ENCODE peak calls at places on chromosomes 7 and 10, in five cellular contexts. B is AG04450, U is IMR-90, V is cardiac muscle cell, O is Peyer's patch. E is an unnamed sample. For H3K9me3, the result is how much of the 10 kb centered on the place peaks cover.

GRCh38 chr7:155807805-155808550 is 4.3 kb downstream of the SHH start:
- DNase-seq in O (no peak), B (no peak), V (no peak), U (no peak), E (peak)

GRCh38 chr7:155733582-155734444 is 78.5 kb downstream of the SHH start:
- DNase-seq in V (no peak), U (no peak), O (no peak), B (no peak), E (no peak)

GRCh38 chr10:63910806-63911205 is 389.6 kb downstream of the REEP3 start:
- DNase-seq in V (no peak), B (no peak), U (no peak), O (no peak), E (no peak)

GRCh38 chr10:128540806-128541739 is 414.9 kb upstream of the MKI67 start:
- DNase-seq in O (no peak), U (no peak), V (peak), B (no peak), E (no peak)

GRCh38 chr7:2309889-2310331 is 4.3 kb downstream of the SNX8 start:
- DNase-seq in U (peak), B (peak), O (no peak), V (peak), E (no peak)

GRCh38 chr10:47421057-47421952 is 37.2 kb upstream of the ZNF488 start:
- DNase-seq in U (peak), O (no peak), B (peak), V (peak), E (no peak)

GRCh38 chr7:40572810-40573470 is 438.1 kb downstream of the SUGCT start:
- DNase-seq in O (no peak), V (peak), U (peak), B (peak), E (no peak)

GRCh38 chr7:71705217-71705616 is 573.3 kb downstream of the GALNT17 start:
- DNase-seq in B (no peak), V (no peak), O (no peak), U (no peak), E (no peak)

GRCh38 chr10:118594392-118595063 is 920 bp downstream of the PRLHR start:
- DNase-seq in V (peak), O (no peak), U (peak), B (no peak), E (peak)

GRCh38 chr7:134685250-134685649 is 38.6 kb downstream of the BPGM start:
- DNase-seq in O (no peak), U (peak), V (no peak), B (no peak), E (no peak)

GRCh38 chr7:1811850-1812692 is 142.0 kb downstream of the ELFN1 start:
- DNase-seq in V (no peak), U (no peak), O (no peak), B (no peak), E (no peak)

GRCh38 chr10:101570764-101571572 is 17.1 kb downstream of the POLL start:
- DNase-seq in V (no peak), B (no peak), U (no peak), O (no peak), E (no peak)

GRCh38 chr10:49009231-49009979 is 69.8 kb upstream of the LRRC18 start:
- DNase-seq in U (no peak), B (no peak), V (no peak), O (no peak), E (no peak)

GRCh38 chr10:22308390-22308789 is 7.8 kb upstream of the COMMD3 start:
- DNase-seq in U (peak), V (peak), O (no peak), B (no peak), E (no peak)

GRCh38 chr10:117900280-117900679 is 146.5 kb downstream of the RAB11FIP2 start:
- DNase-seq in O (no peak), B (no peak), U (no peak), V (no peak), E (no peak)

GRCh38 chr10:74640134-74640533 is 186.3 kb upstream of the KAT6B start:
- DNase-seq in U (peak), V (no peak), B (no peak), O (no peak), E (no peak)

GRCh38 chr7:116425647-116426209 is 73.8 kb upstream of the CAV2 start:
- DNase-seq in B (peak), U (peak), O (no peak), V (no peak), E (no peak)

GRCh38 chr7:123823898-123824753 is 20.8 kb upstream of the HYAL4 start:
- DNase-seq in O (no peak), B (no peak), U (no peak), V (no peak), E (no peak)

GRCh38 chr7:158731761-158732160 is 27.2 kb upstream of the NCAPG2 start:
- DNase-seq in B (no peak), V (no peak), O (no peak), U (no peak), E (no peak)

GRCh38 chr10:3292601-3293000 is 120.0 kb upstream of the PITRM1 start:
- DNase-seq in U (no peak), B (no peak), O (no peak), V (no peak), E (no peak)

GRCh38 chr10:23422003-23422411 is 16.9 kb upstream of the OTUD1 start:
- DNase-seq in V (no peak), B (no peak), O (no peak), U (no peak), E (no peak)

GRCh38 chr7:2918406-2918805 is 74.3 kb upstream of the GNA12 start:
- DNase-seq in B (no peak), U (no peak), O (no peak), V (no peak), E (no peak)

GRCh38 chr7:45593877-45594276 is 19.7 kb downstream of the ADCY1 start:
- DNase-seq in B (no peak), V (no peak), O (no peak), U (no peak), E (no peak)

GRCh38 chr7:18770154-18770807 is 274.7 kb downstream of the HDAC9 start:
- DNase-seq in O (no peak), U (peak), B (no peak), V (peak), E (no peak)

GRCh38 chr10:37095822-37096593 is 29.4 kb upstream of the ANKRD30A start:
- DNase-seq in O (no peak), B (no peak), U (no peak), V (no peak), E (no peak)

DNA sequence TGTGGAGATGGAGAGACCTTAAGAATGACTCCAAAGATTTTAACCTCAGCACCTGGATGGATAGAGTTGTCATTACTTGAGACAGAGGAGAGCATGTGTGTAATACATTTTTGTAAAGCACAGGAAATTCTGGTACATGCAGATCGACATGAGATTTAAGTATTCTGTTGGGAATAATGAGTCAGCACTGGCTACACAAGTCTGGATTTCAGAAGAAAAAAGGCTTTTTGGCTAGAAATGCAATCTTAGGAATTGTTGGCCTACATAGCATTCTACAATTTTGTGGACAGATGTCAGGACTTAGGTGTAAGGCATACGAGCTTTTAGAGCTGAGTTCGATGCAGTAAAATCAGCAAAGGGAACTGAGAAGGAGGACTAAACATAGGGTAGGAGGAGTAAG is 24.1 kb upstream of the ANKRD30A start:
- DNase-seq in V (no peak), U (no peak), B (no peak), O (no peak), E (no peak)
- H3K9me3 ChIP-seq in V (under half), U (under half), B (under half), O (under half), E (under half)

DNA sequence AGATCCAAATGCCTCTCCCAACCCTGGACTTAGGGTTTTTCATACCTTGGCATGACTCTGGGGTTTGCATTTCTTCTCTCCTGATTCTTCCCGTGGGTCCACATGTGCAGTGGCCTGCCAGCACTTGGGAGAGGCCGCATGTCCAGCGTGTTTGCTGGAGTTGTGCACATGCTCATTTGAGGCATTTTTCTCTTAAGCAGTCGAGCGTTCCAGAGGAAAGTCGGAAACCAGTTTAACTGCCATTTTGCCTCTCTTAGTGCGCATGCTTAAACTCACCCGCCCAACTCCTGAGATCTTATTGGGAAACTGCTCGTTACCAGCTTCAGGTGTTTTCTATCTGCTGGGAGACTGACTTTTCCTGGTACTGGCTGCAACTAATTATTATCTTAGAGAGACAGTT is 888.4 kb upstream of the PHF14 start:
- DNase-seq in U (no peak), V (no peak), O (no peak), B (no peak), E (no peak)
- H3K4me3 ChIP-seq in U (no peak), V (no peak), O (no peak), B (no peak), E (no peak)

DNA sequence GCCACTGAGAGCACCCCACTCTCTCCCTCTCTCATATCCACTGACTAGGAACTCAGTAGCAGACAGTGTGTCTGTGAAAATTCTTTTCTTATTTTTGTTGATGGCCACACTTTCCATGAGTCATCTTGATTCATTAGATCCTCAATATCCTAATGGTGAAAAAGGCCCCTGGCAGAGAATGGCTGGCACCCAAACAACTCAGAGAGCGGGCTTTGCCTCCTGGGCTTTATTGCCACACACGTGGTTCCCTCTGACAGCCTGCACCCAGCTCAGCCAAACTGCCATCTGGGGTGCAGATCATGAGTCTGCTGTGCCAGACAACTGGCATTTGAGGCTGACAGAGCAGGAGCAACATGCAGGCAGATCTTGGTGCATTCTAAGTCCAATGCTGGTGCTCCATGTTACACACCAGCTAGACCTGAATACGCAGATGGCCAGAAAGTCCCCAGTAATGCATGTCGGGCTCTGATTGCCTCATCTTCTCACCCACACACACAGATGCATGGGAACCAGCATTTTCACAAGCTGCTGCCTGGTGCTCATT is 176.2 kb downstream of the DGKI start:
- DNase-seq in U (peak), B (no peak), V (no peak), O (no peak), E (no peak)
- H3K27ac ChIP-seq in U (no peak), B (no peak), V (no peak), O (no peak), E (no peak)

GRCh38 chr7:157723205-157723604 is 386.4 kb downstream of the DNAJB6 start:
- DNase-seq in O (no peak), B (no peak), U (no peak), V (no peak), E (no peak)
- H3K9me3 ChIP-seq in O (under half), B (half or more), U (half or more), V (under half), E (under half)